ENCODE peak calls at places on chromosome 15, in seven cellular contexts. L, R, K, P, A, O and X are unnamed samples.

GRCh38 chr15:91468861-91469260 is 368.8 kb downstream of the SV2B start:
- DNase-seq in L (no peak), R (no peak), K (no peak), P (no peak), A (no peak), O (no peak), X (no peak)

GRCh38 chr15:67820147-67820991 is 4.9 kb upstream of the SKOR1 start:
- DNase-seq in L (no peak), R (no peak), K (no peak), P (no peak), A (peak), O (no peak), X (no peak)

GRCh38 chr15:44729394-44729913 is 6.9 kb upstream of the TRIM69 start:
- DNase-seq in L (no peak), R (no peak), K (no peak), P (peak), A (peak), O (peak), X (no peak)

GRCh38 chr15:73051811-73052678 is at the start of gene NEO1:
- DNase-seq in L (peak), R (peak), K (no peak), P (peak), A (peak), O (peak), X (peak)

GRCh38 chr15:34185666-34186065 is 24.2 kb downstream of the KATNBL1 start:
- DNase-seq in L (no peak), R (no peak), K (no peak), P (no peak), A (no peak), O (no peak), X (no peak)

GRCh38 chr15:56989411-56989924 is 71.0 kb downstream of the TCF12 start:
- DNase-seq in L (no peak), R (no peak), K (no peak), P (no peak), A (no peak), O (peak), X (no peak)

GRCh38 chr15:83300826-83301225 is 16.4 kb upstream of the BNC1 start:
- DNase-seq in L (no peak), R (no peak), K (no peak), P (no peak), A (no peak), O (no peak), X (no peak)

GRCh38 chr15:57726411-57726810 is 19.9 kb downstream of the POLR2M start:
- DNase-seq in L (no peak), R (no peak), K (no peak), P (no peak), A (no peak), O (no peak), X (no peak)

GRCh38 chr15:22973286-22973685 is 6.9 kb downstream of the CYFIP1 start:
- DNase-seq in L (no peak), R (no peak), K (no peak), P (no peak), A (no peak), O (no peak), X (no peak)

GRCh38 chr15:94168250-94168649 is 63.1 kb upstream of the MCTP2 start:
- DNase-seq in L (no peak), R (no peak), K (no peak), P (no peak), A (no peak), O (peak), X (no peak)

GRCh38 chr15:66566963-66567531 is 1.2 kb upstream of the LCTL start:
- DNase-seq in L (peak), R (peak), K (no peak), P (peak), A (peak), O (peak), X (peak)

GRCh38 chr15:73755481-73755880 is 2.3 kb upstream of the INSYN1 start:
- DNase-seq in L (no peak), R (no peak), K (no peak), P (no peak), A (no peak), O (no peak), X (no peak)

GRCh38 chr15:43516801-43517353 is 531 bp upstream of the MAP1A start:
- DNase-seq in L (peak), R (peak), K (no peak), P (no peak), A (no peak), O (no peak), X (no peak)

GRCh38 chr15:62426387-62426956 is 261.4 kb upstream of the C2CD4B start:
- DNase-seq in L (no peak), R (no peak), K (no peak), P (no peak), A (peak), O (no peak), X (no peak)

GRCh38 chr15:60973637-60974415 is 255.3 kb downstream of the RORA start:
- DNase-seq in L (no peak), R (no peak), K (peak), P (no peak), A (no peak), O (no peak), X (no peak)

GRCh38 chr15:45521596-45522167 is 873 bp downstream of the SLC30A4 start:
- DNase-seq in L (no peak), R (peak), K (no peak), P (no peak), A (no peak), O (peak), X (no peak)

GRCh38 chr15:67613708-67614107 is 71.2 kb downstream of the MAP2K5 start:
- DNase-seq in L (no peak), R (no peak), K (no peak), P (no peak), A (no peak), O (peak), X (no peak)

GRCh38 chr15:66895794-66896453 is 169.5 kb upstream of the SMAD3 start:
- DNase-seq in L (no peak), R (no peak), K (no peak), P (no peak), A (no peak), O (no peak), X (no peak)

GRCh38 chr15:40424483-40425115 is 16.2 kb upstream of the BAHD1 start:
- DNase-seq in L (no peak), R (no peak), K (no peak), P (no peak), A (no peak), O (no peak), X (no peak)

GRCh38 chr15:31463521-31464102 is 137.0 kb downstream of the KLF13 start:
- DNase-seq in L (no peak), R (no peak), K (no peak), P (no peak), A (no peak), O (no peak), X (no peak)

GRCh38 chr15:57327985-57328471 is 48.3 kb upstream of the CGNL1 start:
- DNase-seq in L (peak), R (no peak), K (peak), P (no peak), A (peak), O (no peak), X (peak)

GRCh38 chr15:44501768-44502366 is 35.1 kb upstream of the EIF3J start:
- DNase-seq in L (no peak), R (peak), K (peak), P (no peak), A (no peak), O (peak), X (peak)

GRCh38 chr15:71296032-71296686 is 180.9 kb downstream of the THSD4 start:
- DNase-seq in L (no peak), R (no peak), K (peak), P (no peak), A (no peak), O (no peak), X (peak)

GRCh38 chr15:100710744-100711478 is 108.5 kb downstream of the ASB7 start:
- DNase-seq in L (peak), R (no peak), K (no peak), P (no peak), A (no peak), O (no peak), X (no peak)

GRCh38 chr15:68316061-68316804 is 38.7 kb downstream of the FEM1B start:
- DNase-seq in L (peak), R (no peak), K (no peak), P (no peak), A (no peak), O (peak), X (no peak)

GRCh38 chr15:52329980-52330379 is 34.4 kb upstream of the MYO5C start:
- DNase-seq in L (no peak), R (no peak), K (no peak), P (no peak), A (no peak), O (no peak), X (no peak)

GRCh38 chr15:77654975-77655374 is 22.3 kb upstream of the LINGO1 start:
- DNase-seq in L (no peak), R (no peak), K (no peak), P (no peak), A (no peak), O (peak), X (no peak)

GRCh38 chr15:39125904-39126303 is 455.0 kb upstream of the THBS1 start:
- DNase-seq in L (no peak), R (peak), K (no peak), P (no peak), A (no peak), O (peak), X (no peak)

GRCh38 chr15:62474021-62474770 is 309.1 kb upstream of the C2CD4B start:
- DNase-seq in L (no peak), R (no peak), K (no peak), P (no peak), A (no peak), O (no peak), X (no peak)

GRCh38 chr15:42375941-42376340 is 16.6 kb downstream of the CAPN3 start:
- DNase-seq in L (no peak), R (no peak), K (no peak), P (no peak), A (no peak), O (no peak), X (no peak)

GRCh38 chr15:46879067-46879770 is 838.1 kb upstream of the SEMA6D start:
- DNase-seq in L (no peak), R (no peak), K (no peak), P (no peak), A (no peak), O (no peak), X (no peak)

GRCh38 chr15:27399236-27399635 is 428.3 kb downstream of the GABRG3 start:
- DNase-seq in L (no peak), R (no peak), K (no peak), P (no peak), A (no peak), O (no peak), X (no peak)

GRCh38 chr15:70260096-70260495 is 162.4 kb upstream of the TLE3 start:
- DNase-seq in L (no peak), R (no peak), K (no peak), P (no peak), A (no peak), O (peak), X (no peak)

GRCh38 chr15:70260580-70260979 is 162.9 kb upstream of the TLE3 start:
- DNase-seq in L (no peak), R (no peak), K (no peak), P (no peak), A (no peak), O (no peak), X (no peak)

GRCh38 chr15:70258369-70259029 is 160.8 kb upstream of the TLE3 start:
- DNase-seq in L (no peak), R (peak), K (no peak), P (no peak), A (no peak), O (peak), X (no peak)

GRCh38 chr15:70259030-70259424 is 161.3 kb upstream of the TLE3 start:
- DNase-seq in L (peak), R (no peak), K (no peak), P (peak), A (no peak), O (peak), X (no peak)

DNA sequence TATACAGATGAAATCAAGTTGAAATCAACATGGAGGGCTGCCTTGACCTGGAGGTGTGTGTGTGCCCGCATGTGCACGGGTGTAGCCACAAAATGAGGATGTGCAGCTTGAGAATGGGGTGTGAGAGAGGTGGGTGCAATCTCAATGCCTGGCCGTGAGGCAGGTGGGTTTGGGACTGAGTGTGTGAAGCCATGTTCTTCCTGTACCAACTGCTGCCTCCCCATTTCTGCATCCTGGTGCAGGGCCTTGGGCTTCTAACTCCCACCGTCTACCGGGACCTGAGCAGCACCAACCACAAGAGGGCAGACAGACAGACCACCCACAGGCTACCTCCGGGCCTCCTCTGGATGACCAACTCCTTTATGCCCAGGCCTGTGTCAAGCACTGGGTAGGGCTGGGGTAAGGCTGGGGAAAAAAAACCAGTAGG is 161.9 kb upstream of the TLE3 start:
- DNase-seq in L (no peak), R (no peak), K (no peak), P (no peak), A (no peak), O (peak), X (no peak)
- TF ChIP-seq CTCF in L (no peak), R (no peak), K (no peak), P (no peak), A (no peak), O (peak), X (no peak)

GRCh38 chr15:59364238-59364637 is 8.4 kb downstream of the MYO1E start:
- DNase-seq in L (no peak), R (no peak), K (no peak), P (no peak), A (no peak), O (no peak), X (no peak)

GRCh38 chr15:59360896-59361295 is 11.8 kb downstream of the MYO1E start:
- DNase-seq in L (no peak), R (no peak), K (no peak), P (no peak), A (no peak), O (no peak), X (no peak)

GRCh38 chr15:59355730-59356129 is 16.9 kb downstream of the MYO1E start:
- DNase-seq in L (no peak), R (no peak), K (no peak), P (no peak), A (no peak), O (no peak), X (no peak)

GRCh38 chr15:59362339-59362738 is 10.3 kb downstream of the MYO1E start:
- DNase-seq in L (no peak), R (no peak), K (no peak), P (no peak), A (no peak), O (no peak), X (no peak)

DNA sequence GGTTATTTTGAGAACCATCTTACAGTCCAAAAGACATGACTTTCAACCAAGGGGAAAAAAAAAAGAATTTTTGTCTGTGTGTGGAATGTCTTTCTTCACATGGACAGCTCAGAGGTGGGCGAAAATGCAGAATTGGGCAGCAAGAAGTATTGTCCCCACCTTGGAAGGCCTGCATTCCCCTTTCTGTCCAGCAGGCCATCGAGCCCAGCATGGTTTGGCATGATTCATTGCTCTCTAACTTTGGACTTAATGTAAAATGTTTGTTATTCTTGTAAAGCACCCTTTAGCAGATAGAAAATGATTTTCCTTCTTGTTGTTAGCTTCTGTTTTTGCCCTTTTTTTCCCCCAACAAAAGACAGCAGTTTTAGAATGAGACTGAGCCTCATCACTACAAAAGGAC is 12.4 kb downstream of the MYO1E start:
- DNase-seq in L (no peak), R (no peak), K (no peak), P (no peak), A (no peak), O (no peak), X (no peak)
- TF ChIP-seq CTCF in L (no peak), R (no peak), K (no peak), P (peak), A (peak), O (peak), X (no peak)

DNA sequence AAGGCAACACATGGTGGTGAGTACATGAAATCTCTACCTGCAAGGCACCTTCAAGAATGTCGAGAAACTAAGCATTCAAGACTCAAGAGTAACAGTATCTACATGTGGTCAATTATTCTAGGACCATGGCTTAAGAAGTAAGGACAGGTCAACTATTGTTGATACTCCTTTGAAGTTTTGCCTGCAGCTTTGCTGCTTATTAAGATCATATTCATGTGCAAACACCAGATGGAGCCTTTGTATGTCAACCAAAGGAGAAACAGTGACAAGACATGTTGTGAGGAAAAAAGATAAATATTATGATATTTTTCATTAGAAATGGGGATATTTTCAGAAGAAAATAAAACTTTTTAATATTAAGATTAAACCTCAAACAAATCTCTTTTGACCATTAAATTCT is 52.3 kb upstream of the FGF7 start:
- DNase-seq in L (no peak), R (no peak), K (no peak), P (no peak), A (no peak), O (peak), X (no peak)
- TF ChIP-seq CTCF in L (no peak), R (no peak), K (peak), P (peak), A (no peak), O (peak), X (peak)

GRCh38 chr15:26091184-26091583 is 228.1 kb upstream of the ATP10A start:
- DNase-seq in L (no peak), R (no peak), K (no peak), P (no peak), A (no peak), O (no peak), X (no peak)

GRCh38 chr15:26097216-26097615 is 234.1 kb upstream of the ATP10A start:
- DNase-seq in L (no peak), R (no peak), K (no peak), P (no peak), A (no peak), O (no peak), X (no peak)

GRCh38 chr15:26101443-26101842 is 238.3 kb upstream of the ATP10A start:
- DNase-seq in L (no peak), R (no peak), K (no peak), P (no peak), A (no peak), O (no peak), X (no peak)

GRCh38 chr15:26098801-26099200 is 235.7 kb upstream of the ATP10A start:
- DNase-seq in L (no peak), R (no peak), K (no peak), P (no peak), A (no peak), O (no peak), X (no peak)

DNA sequence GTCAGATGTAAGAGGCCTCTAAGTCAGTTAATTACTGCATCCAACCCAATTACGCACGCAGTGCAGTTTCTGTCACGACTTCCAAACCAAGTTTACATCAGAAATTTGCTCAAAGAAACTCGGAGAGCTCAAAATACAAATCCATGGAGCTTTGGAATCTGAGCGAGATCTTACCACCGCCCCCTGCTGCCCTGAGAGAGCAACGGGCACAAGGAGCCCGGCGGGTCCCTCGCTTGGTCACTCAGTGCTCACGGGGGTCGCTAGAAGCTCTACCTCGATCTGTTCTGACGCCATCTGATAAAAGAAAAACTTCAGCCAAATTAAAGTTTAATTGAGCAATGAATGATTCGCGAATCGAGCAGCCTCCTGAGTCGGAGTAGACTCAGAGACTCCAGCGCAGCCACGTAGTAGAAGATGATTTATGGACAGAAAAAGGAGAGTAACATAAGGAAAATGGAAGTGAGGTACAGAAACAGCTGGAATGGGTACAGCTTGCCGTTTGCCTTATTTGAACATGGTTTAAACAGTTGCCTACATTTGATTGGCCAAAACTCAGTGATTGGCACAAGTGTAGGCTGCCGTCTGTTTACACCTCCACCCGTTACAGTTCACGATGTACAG is 232.7 kb upstream of the ATP10A start:
- DNase-seq in L (no peak), R (no peak), K (no peak), P (no peak), A (no peak), O (no peak), X (no peak)
- TF ChIP-seq CTCF in L (no peak), R (no peak), K (peak), P (peak), A (no peak), O (no peak), X (peak)

GRCh38 chr15:80058851-80059785 is at the start of gene ZFAND6:
- DNase-seq in L (peak), R (peak), K (no peak), P (peak), A (peak), O (peak), X (peak)
- TF ChIP-seq CTCF in L (no peak), R (peak), K (peak), P (no peak), A (no peak), O (peak), X (no peak)